ENCODE peak calls at places on chromosomes 2 and 18, in nine cellular contexts. Y, J, T, I, A, E, G, K and U are unnamed samples.

GRCh38 chr18:76546282-76546572 is 51.2 kb upstream of the ZNF516 start:
- DNase-seq in I (no peak), K (no peak), G (no peak), Y (no peak), T (no peak), A (no peak), J (no peak), E (no peak), U (no peak)

GRCh38 chr2:120349125-120349921 is 3.4 kb downstream of the INHBB start:
- DNase-seq in G (no peak), K (no peak), I (no peak), T (no peak), J (no peak), A (peak; percentile 49), Y (no peak), E (no peak), U (no peak)

GRCh38 chr2:240881913-240882312 is 13.3 kb downstream of the AGXT start:
- DNase-seq in Y (no peak), A (no peak), E (no peak), T (no peak), J (no peak), K (no peak), G (no peak), I (no peak), U (no peak)

GRCh38 chr18:43627833-43628370 is 350.6 kb upstream of the SYT4 start:
- DNase-seq in E (no peak), A (no peak), K (no peak), G (no peak), T (no peak), J (no peak), I (no peak), Y (no peak), U (no peak)

GRCh38 chr2:178419123-178419522 is 31.9 kb downstream of the PRKRA start:
- DNase-seq in A (no peak), K (no peak), Y (no peak), J (no peak), E (no peak), I (no peak), G (no peak), T (no peak), U (no peak)

GRCh38 chr18:2540575-2540974 is 30.7 kb downstream of the METTL4 start:
- DNase-seq in I (no peak), T (no peak), Y (no peak), K (no peak), G (no peak), J (no peak), A (no peak), E (no peak), U (no peak)

GRCh38 chr2:43073373-43073772 is 153.0 kb downstream of the ZFP36L2 start:
- DNase-seq in E (no peak), G (peak; percentile 40), K (no peak), Y (peak; percentile 61), I (no peak), J (no peak), A (no peak), T (no peak), U (no peak)

GRCh38 chr2:96751800-96752199 is 8.9 kb upstream of the CNNM4 start:
- DNase-seq in Y (no peak), J (no peak), K (no peak), T (no peak), I (no peak), E (no peak), G (no peak), A (no peak), U (no peak)

GRCh38 chr2:232668805-232669444 is 28.2 kb upstream of the GIGYF2 start:
- DNase-seq in Y (peak; percentile 39), T (no peak), E (no peak), A (peak; percentile 51), I (no peak), K (no peak), J (peak; percentile 29), G (no peak), U (no peak)

GRCh38 chr2:27518113-27518781 is 21.6 kb downstream of the GCKR start:
- DNase-seq in A (no peak), E (no peak), G (no peak), T (no peak), J (no peak), I (no peak), K (no peak), Y (no peak), U (no peak)

GRCh38 chr2:132478669-132479068 is 62.1 kb downstream of the GPR39 start:
- DNase-seq in A (no peak), I (no peak), K (no peak), J (no peak), E (no peak), Y (peak; percentile 40), G (no peak), T (no peak), U (no peak)

GRCh38 chr18:33583901-33584300 is 5.9 kb downstream of the ASXL3 start:
- DNase-seq in I (no peak), J (no peak), K (no peak), A (no peak), G (no peak), E (no peak), Y (no peak), T (no peak), U (no peak)

GRCh38 chr18:33579868-33580205 is 1.8 kb downstream of the ASXL3 start:
- DNase-seq in A (peak; percentile 22), T (no peak), I (no peak), E (no peak), J (no peak), K (no peak), G (no peak), Y (no peak), U (no peak)

GRCh38 chr18:33580540-33580939 is 2.5 kb downstream of the ASXL3 start:
- DNase-seq in I (no peak), J (no peak), E (no peak), K (no peak), G (no peak), T (no peak), A (no peak), Y (no peak), U (no peak)

GRCh38 chr18:33579147-33579867 is 1.3 kb downstream of the ASXL3 start:
- DNase-seq in G (no peak), A (peak; percentile 67), I (no peak), K (no peak), J (no peak), E (no peak), Y (no peak), T (no peak), U (no peak)

GRCh38 chr18:33581816-33582215 is 3.8 kb downstream of the ASXL3 start:
- DNase-seq in A (no peak), T (no peak), G (no peak), Y (no peak), I (no peak), E (no peak), J (peak; percentile 29), K (no peak), U (no peak)
- TF ChIP-seq CTCF in A (no peak), T (no peak), G (no peak), Y (no peak), I (no peak), E (no peak), J (no peak), K (no peak), U (no peak)

GRCh38 chr2:134354611-134355010 is 100.7 kb downstream of the MGAT5 start:
- DNase-seq in T (no peak), Y (no peak), A (no peak), J (no peak), K (no peak), I (no peak), E (no peak), G (no peak), U (no peak)

GRCh38 chr2:134359367-134360081 is 105.7 kb downstream of the MGAT5 start:
- DNase-seq in E (no peak), K (peak; percentile 62), T (no peak), A (no peak), Y (no peak), I (no peak), J (no peak), G (no peak), U (no peak)

GRCh38 chr2:134361648-134362047 is 107.8 kb downstream of the MGAT5 start:
- DNase-seq in J (no peak), G (no peak), E (no peak), A (no peak), T (no peak), I (no peak), K (no peak), Y (no peak), U (no peak)

GRCh38 chr2:134360750-134361487 is 107.0 kb downstream of the MGAT5 start:
- DNase-seq in T (no peak), J (no peak), Y (no peak), A (no peak), K (no peak), G (no peak), I (no peak), E (no peak), U (no peak)

GRCh38 chr2:134357814-134358213 is 103.9 kb downstream of the MGAT5 start:
- DNase-seq in T (no peak), Y (no peak), E (no peak), G (no peak), A (no peak), K (no peak), J (no peak), I (no peak), U (no peak)
- TF ChIP-seq CTCF in T (no peak), Y (no peak), E (no peak), G (no peak), A (no peak), K (no peak), J (no peak), I (no peak), U (no peak)

DNA sequence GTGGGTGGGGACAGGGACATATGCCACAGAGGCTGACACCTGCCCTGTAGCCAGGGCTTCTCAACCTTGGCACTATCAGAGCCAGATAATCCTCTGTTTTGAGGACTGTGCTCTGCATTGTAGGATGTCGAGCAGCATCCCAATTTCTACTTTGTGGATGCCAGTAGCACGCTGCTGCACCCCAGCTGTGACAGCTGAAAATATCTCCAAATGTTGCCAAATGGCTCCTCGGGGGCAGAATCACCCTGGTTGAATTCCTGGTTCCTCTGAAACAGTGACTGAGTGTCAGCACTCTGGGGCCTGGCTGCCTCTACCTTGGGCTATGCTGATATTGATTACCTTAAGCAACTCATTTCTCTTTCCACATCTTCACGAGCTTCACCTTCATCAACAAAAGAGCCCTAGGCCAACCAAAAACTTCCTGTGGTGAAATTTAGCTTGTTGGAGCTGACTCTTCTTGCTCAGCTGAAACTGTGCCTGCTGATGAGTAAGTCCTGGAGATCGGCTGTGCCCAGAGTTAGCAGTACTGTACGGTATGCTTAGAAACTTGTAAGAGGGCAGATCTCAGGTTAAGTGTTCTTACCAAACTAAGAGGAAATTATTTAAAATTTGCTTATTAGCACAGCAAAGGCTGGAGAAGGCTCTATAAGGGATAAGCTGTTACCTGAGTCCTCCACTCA is 138.1 kb downstream of the SEPTIN10 start:
- DNase-seq in G (peak; percentile 69), E (no peak), T (no peak), J (no peak), A (no peak), I (peak; percentile 50), Y (peak; percentile 79), K (no peak), U (no peak)
- TF ChIP-seq CTCF in G (no peak), E (no peak), T (peak; percentile 6), J (no peak), A (no peak), I (no peak), Y (no peak), K (no peak), U (no peak)

DNA sequence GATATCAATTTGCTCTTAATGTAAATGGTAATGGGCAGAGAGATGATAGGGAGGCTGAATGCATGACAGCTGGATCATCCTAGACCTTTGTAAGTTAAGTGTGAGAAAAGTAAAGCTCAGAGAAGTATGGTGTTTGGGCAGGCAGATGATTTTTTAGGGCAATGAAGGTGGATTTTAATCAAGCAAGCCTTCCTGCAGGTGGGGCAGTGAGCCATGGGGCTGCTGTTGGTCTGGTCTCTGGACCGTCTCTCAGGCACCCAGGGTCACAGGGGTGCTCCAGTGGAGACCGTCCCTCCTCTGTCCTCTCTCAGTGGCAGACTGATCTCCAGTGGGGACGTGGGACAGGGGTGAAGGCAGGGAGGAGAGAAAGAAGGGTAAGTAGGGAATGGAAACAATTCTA is 69.8 kb upstream of the STK17B start:
- DNase-seq in E (peak; percentile 35), I (no peak), G (no peak), A (no peak), J (no peak), K (no peak), Y (no peak), T (no peak), U (no peak)
- TF ChIP-seq CTCF in E (peak; percentile 22), I (no peak), G (no peak), A (no peak), J (no peak), K (no peak), Y (no peak), T (no peak), U (no peak)